ENCODE peak calls at places on chromosome 22, in six cellular contexts. J is coronary artery; U is Peyer's patch; L is AG08396; K is stimulated activated naive CD8-positive, alpha-beta T cell treated with anti-CD3 and anti-CD28 coated beads, Interleukin-15, amount 100 ng/mL, for 72 hours; G is HuH-7.5. V is an unnamed sample.

GRCh38 chr22:45009881-45010531 is at the start of gene PHF21B:
- DNase-seq in K (peak), U (no peak), L (peak), G (no peak), J (no peak), V (peak)

GRCh38 chr22:39363751-39364484 is 14.1 kb downstream of the SYNGR1 start:
- DNase-seq in U (no peak), K (no peak), L (no peak), G (no peak), J (no peak), V (no peak)

GRCh38 chr22:24703101-24703500 is 71.4 kb downstream of the PIWIL3 start:
- DNase-seq in J (no peak), G (no peak), U (peak), K (no peak), L (peak), V (no peak)

GRCh38 chr22:32618461-32619140 is 144.0 kb downstream of the FBXO7 start:
- DNase-seq in U (no peak), K (no peak), L (no peak), J (no peak), G (no peak), V (no peak)

GRCh38 chr22:41596776-41597634 is 7.4 kb upstream of the PMM1 start:
- DNase-seq in G (peak), U (peak), K (no peak), J (peak), L (peak), V (peak)

GRCh38 chr22:22061085-22062077 is 78.8 kb upstream of the TOP3B start:
- DNase-seq in U (no peak), J (no peak), L (no peak), G (peak), K (no peak), V (peak)

GRCh38 chr22:49735411-49736311 is 92.0 kb downstream of the BRD1 start:
- DNase-seq in L (peak), K (no peak), G (no peak), J (no peak), U (peak), V (no peak)

GRCh38 chr22:43094085-43094484 is 4.9 kb upstream of the TTLL1 start:
- DNase-seq in K (no peak), J (no peak), L (no peak), U (peak), G (no peak), V (peak)

GRCh38 chr22:20433686-20434241 is 3.9 kb downstream of the SCARF2 start:
- DNase-seq in G (no peak), K (no peak), J (no peak), L (no peak), U (peak), V (no peak)

GRCh38 chr22:41917375-41917905 is 2.6 kb upstream of the SHISA8 start:
- DNase-seq in L (no peak), J (no peak), G (no peak), K (no peak), U (no peak), V (no peak)

GRCh38 chr22:37163096-37163489 is 13.4 kb upstream of the IL2RB start:
- DNase-seq in U (no peak), G (no peak), J (no peak), K (no peak), L (no peak), V (no peak)

GRCh38 chr22:24550028-24550901 is 4.7 kb downstream of the GUCD1 start:
- DNase-seq in K (no peak), G (peak), U (peak), J (no peak), L (no peak), V (no peak)

GRCh38 chr22:50599816-50600454 is 658 bp upstream of the MAPK8IP2 start:
- DNase-seq in L (peak), K (peak), J (no peak), G (peak), U (peak), V (no peak)

GRCh38 chr22:27474711-27475547 is 326.6 kb downstream of the MN1 start:
- DNase-seq in G (no peak), L (peak), U (no peak), J (no peak), K (no peak), V (peak)

GRCh38 chr22:17103351-17103750 is 17.8 kb downstream of the TMEM121B start:
- DNase-seq in G (no peak), L (no peak), K (no peak), J (no peak), U (peak), V (no peak)

GRCh38 chr22:39894554-39895092 is 1.1 kb upstream of the ENTHD1 start:
- DNase-seq in K (no peak), J (no peak), G (no peak), L (no peak), U (no peak), V (no peak)

GRCh38 chr22:44360686-44361381 is 48.1 kb upstream of the SHISAL1 start:
- DNase-seq in G (no peak), J (peak), U (peak), L (peak), K (no peak), V (peak)

GRCh38 chr22:42562282-42562681 is 8.5 kb downstream of the SERHL2 start:
- DNase-seq in L (no peak), U (no peak), J (no peak), K (no peak), G (no peak), V (no peak)